ENCODE peak calls at places on chromosome X, in nine cellular contexts. R, T, F, H, D, M, V, P and X are unnamed samples.

GRCh38 chrX:115174548-115174947 is 14.7 kb upstream of the RBMXL3 start:
- DNase-seq in R (no peak), T (no peak), F (no peak), H (no peak), D (no peak), M (no peak), V (no peak), P (no peak), X (peak; percentile 62)

GRCh38 chrX:129496625-129497024 is 26.7 kb downstream of the SMARCA1 start:
- DNase-seq in R (no peak), T (no peak), F (no peak), H (no peak), D (no peak), M (no peak), V (no peak), P (no peak), X (no peak)

GRCh38 chrX:390459-390858 is 3.8 kb upstream of the PPP2R3B start:
- DNase-seq in R (no peak), T (no peak), F (no peak), H (no peak), D (no peak), M (no peak), V (no peak), P (no peak), X (no peak)

GRCh38 chrX:81195712-81196111 is 6.0 kb downstream of the HMGN5 start:
- DNase-seq in R (no peak), T (peak; percentile 16), F (no peak), H (peak; percentile 58), D (peak; percentile 11), M (peak; percentile 54), V (no peak), P (no peak), X (peak; percentile 58)

GRCh38 chrX:41350150-41350975 is 16.4 kb downstream of the DDX3X start:
- DNase-seq in R (no peak), T (no peak), F (no peak), H (no peak), D (no peak), M (peak; percentile 38), V (no peak), P (no peak), X (peak; percentile 17)

GRCh38 chrX:135973025-135973547 is 702 bp downstream of the MMGT1 start:
- DNase-seq in R (no peak), T (no peak), F (no peak), H (peak; percentile 28), D (peak; percentile 3), M (peak; percentile 29), V (no peak), P (no peak), X (no peak)

GRCh38 chrX:134171661-134172587 is 65.1 kb upstream of the CCDC160 start:
- DNase-seq in R (no peak), T (peak; percentile 21), F (peak; percentile 37), H (no peak), D (no peak), M (peak; percentile 72), V (no peak), P (no peak), X (peak; percentile 4)

GRCh38 chrX:103441878-103442535 is 65.7 kb downstream of the BEX3 start:
- DNase-seq in R (no peak), T (no peak), F (no peak), H (no peak), D (no peak), M (no peak), V (no peak), P (no peak), X (no peak)

GRCh38 chrX:55008571-55009358 is 8.6 kb downstream of the APEX2 start:
- DNase-seq in R (no peak), T (no peak), F (no peak), H (no peak), D (peak; percentile 83), M (peak; percentile 5), V (peak; percentile 7), P (no peak), X (peak; percentile 42)

GRCh38 chrX:109952985-109953905 is 49.7 kb upstream of the TMEM164 start:
- DNase-seq in R (no peak), T (no peak), F (no peak), H (no peak), D (no peak), M (peak; percentile 16), V (no peak), P (no peak), X (peak; percentile 27)

GRCh38 chrX:121365572-121366161 is 318.3 kb downstream of the GLUD2 start:
- DNase-seq in R (no peak), T (no peak), F (no peak), H (no peak), D (no peak), M (peak; percentile 32), V (no peak), P (no peak), X (no peak)

GRCh38 chrX:12137982-12138365 is 299 bp upstream of the FRMPD4 start:
- DNase-seq in R (no peak), T (peak; percentile 9), F (no peak), H (no peak), D (no peak), M (no peak), V (no peak), P (no peak), X (no peak)

GRCh38 chrX:105837227-105837626 is 14.9 kb downstream of the NRK start:
- DNase-seq in R (peak; percentile 71), T (no peak), F (no peak), H (peak; percentile 26), D (no peak), M (no peak), V (no peak), P (no peak), X (peak; percentile 86)

GRCh38 chrX:84336646-84337045 is 148.6 kb upstream of the RPS6KA6 start:
- DNase-seq in R (no peak), T (no peak), F (no peak), H (no peak), D (no peak), M (no peak), V (no peak), P (no peak), X (no peak)

GRCh38 chrX:84046403-84046984 is 141.5 kb downstream of the RPS6KA6 start:
- DNase-seq in R (no peak), T (no peak), F (no peak), H (peak; percentile 33), D (peak; percentile 2), M (peak; percentile 24), V (peak; percentile 2), P (no peak), X (peak; percentile 9)

GRCh38 chrX:38732866-38733265 is 68.4 kb upstream of the MID1IP1 start:
- DNase-seq in R (no peak), T (no peak), F (no peak), H (no peak), D (no peak), M (no peak), V (no peak), P (no peak), X (no peak)

GRCh38 chrX:29617276-29617675 is 598.1 kb upstream of the MAGEB2 start:
- DNase-seq in R (no peak), T (no peak), F (no peak), H (no peak), D (peak; percentile 26), M (no peak), V (no peak), P (no peak), X (no peak)

GRCh38 chrX:49884290-49884862 is 5.1 kb downstream of the USP27X start:
- DNase-seq in R (no peak), T (peak; percentile 36), F (peak; percentile 68), H (peak; percentile 66), D (peak; percentile 41), M (peak; percentile 55), V (peak; percentile 18), P (no peak), X (peak; percentile 47)

GRCh38 chrX:153303276-153304262 is 18.0 kb downstream of the PNMA6F start:
- DNase-seq in R (no peak), T (no peak), F (no peak), H (no peak), D (no peak), M (no peak), V (no peak), P (no peak), X (no peak)

GRCh38 chrX:54116391-54116790 is 66.7 kb downstream of the FAM120C start:
- DNase-seq in R (no peak), T (no peak), F (no peak), H (no peak), D (no peak), M (no peak), V (no peak), P (no peak), X (no peak)

GRCh38 chrX:103063918-103064434 is at the start of gene BEX1:
- DNase-seq in R (no peak), T (peak; percentile 57), F (peak; percentile 43), H (no peak), D (peak; percentile 32), M (peak; percentile 47), V (peak; percentile 26), P (no peak), X (no peak)

GRCh38 chrX:39809326-39809725 is 288.4 kb downstream of the BCOR start:
- DNase-seq in R (no peak), T (no peak), F (no peak), H (no peak), D (peak; percentile 53), M (no peak), V (peak; percentile 36), P (no peak), X (peak; percentile 59)

GRCh38 chrX:71950066-71950465 is 39.4 kb downstream of the NHSL2 start:
- DNase-seq in R (no peak), T (no peak), F (no peak), H (no peak), D (no peak), M (no peak), V (no peak), P (no peak), X (no peak)

GRCh38 chrX:45771560-45772340 is 571.1 kb upstream of the DIPK2B start:
- DNase-seq in R (peak; percentile 36), T (no peak), F (peak; percentile 50), H (no peak), D (peak; percentile 78), M (peak; percentile 89), V (no peak), P (no peak), X (peak; percentile 80)

GRCh38 chrX:154490021-154490413 is 412 bp downstream of the SLC10A3 start:
- DNase-seq in R (no peak), T (no peak), F (no peak), H (no peak), D (peak; percentile 68), M (peak; percentile 45), V (no peak), P (no peak), X (peak; percentile 2)

GRCh38 chrX:39507617-39508299 is 590.0 kb downstream of the BCOR start:
- DNase-seq in R (no peak), T (no peak), F (no peak), H (no peak), D (no peak), M (no peak), V (no peak), P (no peak), X (no peak)

GRCh38 chrX:103628386-103629290 is at the start of gene TCEAL1:
- DNase-seq in R (no peak), T (peak; percentile 23), F (peak; percentile 74), H (peak; percentile 65), D (no peak), M (peak; percentile 56), V (no peak), P (no peak), X (peak; percentile 62)

GRCh38 chrX:21666679-21667078 is 8.5 kb upstream of the KLHL34 start:
- DNase-seq in R (no peak), T (no peak), F (no peak), H (no peak), D (peak; percentile 46), M (no peak), V (peak; percentile 11), P (no peak), X (no peak)

GRCh38 chrX:11970935-11971334 is 167.3 kb upstream of the FRMPD4 start:
- DNase-seq in R (no peak), T (no peak), F (no peak), H (no peak), D (peak; percentile 13), M (no peak), V (no peak), P (no peak), X (no peak)

GRCh38 chrX:40104649-40105015 is 6.9 kb upstream of the BCOR start:
- DNase-seq in R (no peak), T (no peak), F (peak; percentile 75), H (no peak), D (no peak), M (peak; percentile 52), V (no peak), P (no peak), X (peak; percentile 30)

GRCh38 chrX:41350976-41351569 is 17.1 kb downstream of the DDX3X start:
- DNase-seq in R (no peak), T (no peak), F (no peak), H (no peak), D (no peak), M (no peak), V (no peak), P (no peak), X (peak; percentile 14)